ENCODE peak calls at places on chromosome 2, in six cellular contexts. P, L, O, V, Q and D are unnamed samples. For H3K36me3, the result is how much of the 10 kb centered on the place peaks cover.

GRCh38 chr2:187769437-187769836 is 215.2 kb upstream of the TFPI start:
- DNase-seq in V (no peak), O (no peak), Q (no peak), L (no peak), P (no peak), D (no peak)

GRCh38 chr2:20419007-20419576 is 27.8 kb upstream of the RHOB start:
- DNase-seq in L (no peak), Q (peak), V (no peak), O (no peak), P (no peak), D (no peak)

GRCh38 chr2:51158236-51158635 is 126.3 kb upstream of the NRXN1 start:
- DNase-seq in V (no peak), O (no peak), Q (no peak), L (no peak), P (no peak), D (no peak)

GRCh38 chr2:232838406-232838874 is 31.6 kb upstream of the SNORC start:
- DNase-seq in P (no peak), L (no peak), V (no peak), Q (no peak), O (no peak), D (no peak)

GRCh38 chr2:10352361-10352760 is 49.7 kb downstream of the HPCAL1 start:
- DNase-seq in L (no peak), Q (no peak), O (no peak), P (no peak), V (no peak), D (no peak)

GRCh38 chr2:113720167-113720566 is 36.3 kb downstream of the SLC35F5 start:
- DNase-seq in V (no peak), L (no peak), P (no peak), O (no peak), Q (no peak), D (no peak)

GRCh38 chr2:179233037-179233436 is 31.6 kb downstream of the SESTD1 start:
- DNase-seq in L (no peak), P (no peak), O (no peak), Q (no peak), V (no peak), D (no peak)

GRCh38 chr2:126779286-126779605 is 119.4 kb upstream of the TEX51 start:
- DNase-seq in Q (no peak), L (no peak), O (no peak), V (no peak), P (no peak), D (no peak)

GRCh38 chr2:118246726-118247125 is 158.5 kb downstream of the INSIG2 start:
- DNase-seq in O (no peak), Q (peak), P (no peak), V (peak), L (no peak), D (no peak)

GRCh38 chr2:223049356-223049755 is 2.6 kb upstream of the KCNE4 start:
- DNase-seq in Q (no peak), L (no peak), V (no peak), O (no peak), P (no peak), D (no peak)

GRCh38 chr2:185215497-185215896 is 523.1 kb upstream of the FSIP2 start:
- DNase-seq in Q (no peak), L (no peak), O (no peak), P (no peak), V (no peak), D (no peak)

GRCh38 chr2:86632672-86633071 is 9.0 kb upstream of the RNF103 start:
- DNase-seq in L (no peak), O (no peak), V (no peak), P (no peak), Q (no peak), D (no peak)

GRCh38 chr2:9690252-9690651 is 59.5 kb upstream of the YWHAQ start:
- DNase-seq in V (peak), P (no peak), L (no peak), O (no peak), Q (no peak), D (no peak)

GRCh38 chr2:203164311-203164935 is 74.4 kb upstream of the CYP20A1 start:
- DNase-seq in V (no peak), O (no peak), Q (no peak), L (no peak), P (no peak), D (peak)

GRCh38 chr2:134206573-134206972 is 47.3 kb upstream of the MGAT5 start:
- DNase-seq in O (no peak), P (no peak), V (peak), L (no peak), Q (no peak), D (no peak)

GRCh38 chr2:204089542-204089941 is 153.0 kb downstream of the ICOS start:
- DNase-seq in V (no peak), O (no peak), L (no peak), P (no peak), Q (no peak), D (no peak)

GRCh38 chr2:146523218-146523617 is 1321.6 kb upstream of the ACVR2A start:
- DNase-seq in Q (no peak), O (no peak), P (no peak), V (no peak), L (no peak), D (no peak)

GRCh38 chr2:165305391-165306096 is 66.3 kb downstream of the SCN2A start:
- DNase-seq in L (no peak), O (no peak), Q (no peak), V (no peak), P (no peak), D (no peak)

GRCh38 chr2:234967874-234968208 is 16.0 kb downstream of the SH3BP4 start:
- DNase-seq in P (no peak), Q (no peak), O (no peak), V (no peak), L (no peak), D (no peak)

GRCh38 chr2:232492236-232492848 is 4.7 kb upstream of the ECEL1 start:
- DNase-seq in L (no peak), O (no peak), Q (no peak), P (no peak), V (no peak), D (no peak)

GRCh38 chr2:147524912-147525311 is 319.9 kb upstream of the ACVR2A start:
- DNase-seq in P (no peak), L (no peak), O (no peak), V (no peak), Q (no peak), D (no peak)

GRCh38 chr2:222798528-222798927 is 62.3 kb upstream of the ACSL3 start:
- DNase-seq in O (no peak), Q (no peak), L (no peak), V (no peak), P (no peak), D (no peak)

GRCh38 chr2:190744041-190744440 is 95.2 kb downstream of the NAB1 start:
- DNase-seq in P (no peak), L (no peak), O (no peak), V (no peak), Q (no peak), D (no peak)

GRCh38 chr2:95121150-95121494 is 486 bp downstream of the MRPS5 start:
- DNase-seq in O (no peak), P (no peak), V (no peak), Q (no peak), L (peak), D (peak)

GRCh38 chr2:168286535-168286934 is 39.1 kb upstream of the STK39 start:
- DNase-seq in V (no peak), L (no peak), O (no peak), Q (no peak), P (peak), D (no peak)

DNA sequence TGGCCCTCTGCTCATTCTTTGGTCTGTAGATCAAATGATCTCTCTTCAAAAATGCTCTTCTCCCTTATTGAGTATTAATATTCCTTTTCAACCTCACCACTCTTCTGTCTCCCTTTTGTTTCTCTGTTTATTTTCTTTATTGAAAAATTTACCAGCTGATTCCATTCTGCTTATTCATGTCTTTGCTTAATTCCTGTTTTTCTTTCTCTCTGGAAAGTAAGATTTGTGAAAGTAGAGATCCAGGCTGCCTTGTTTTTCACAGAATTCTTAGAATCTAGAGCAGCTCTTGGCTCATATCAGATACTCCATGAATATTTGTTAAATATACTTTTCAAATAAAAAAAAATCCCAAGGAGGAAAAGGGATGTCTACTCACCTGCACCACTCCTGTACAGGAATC is 157.0 kb downstream of the DOCK10 start:
- DNase-seq in V (no peak), Q (no peak), P (no peak), O (no peak), L (no peak), D (no peak)
- H3K36me3 ChIP-seq in V (under half), Q (under half), P (under half), O (under half), L (under half), D (under half)

GRCh38 chr2:46800218-46800617 is 115.4 kb downstream of the MCFD2 start:
- DNase-seq in Q (no peak), V (no peak), P (no peak), O (no peak), L (peak), D (no peak)
- H3K4me3 ChIP-seq in Q (no peak), V (no peak), P (no peak), O (no peak), L (no peak), D (no peak)

GRCh38 chr2:172472441-172473051 is 45.2 kb downstream of the ITGA6 start:
- DNase-seq in L (no peak), Q (no peak), P (no peak), V (no peak), O (no peak), D (no peak)
- H3K36me3 ChIP-seq in L (under half), Q (under half), P (under half), V (under half), O (under half), D (under half)

GRCh38 chr2:26185954-26186353 is 13.1 kb downstream of the GAREM2 start:
- DNase-seq in O (no peak), P (no peak), L (no peak), V (no peak), Q (no peak), D (no peak)
- H3K4me3 ChIP-seq in O (no peak), P (no peak), L (no peak), V (peak), Q (peak), D (no peak)

GRCh38 chr2:128003463-128003862 is 24.4 kb downstream of the SAP130 start:
- DNase-seq in L (no peak), Q (no peak), P (no peak), O (no peak), V (no peak), D (no peak)
- H3K36me3 ChIP-seq in L (under half), Q (half or more), P (under half), O (under half), V (under half), D (under half)

GRCh38 chr2:142815375-142815774 is 62.1 kb upstream of the KYNU start:
- DNase-seq in O (no peak), V (no peak), Q (no peak), L (no peak), P (no peak), D (no peak)
- H3K4me3 ChIP-seq in O (no peak), V (no peak), Q (no peak), L (no peak), P (no peak), D (no peak)

GRCh38 chr2:99317156-99317872 is 16.3 kb upstream of the LYG1 start:
- DNase-seq in V (no peak), Q (no peak), O (no peak), L (no peak), P (no peak), D (no peak)
- H3K36me3 ChIP-seq in V (under half), Q (half or more), O (under half), L (under half), P (under half), D (under half)

DNA sequence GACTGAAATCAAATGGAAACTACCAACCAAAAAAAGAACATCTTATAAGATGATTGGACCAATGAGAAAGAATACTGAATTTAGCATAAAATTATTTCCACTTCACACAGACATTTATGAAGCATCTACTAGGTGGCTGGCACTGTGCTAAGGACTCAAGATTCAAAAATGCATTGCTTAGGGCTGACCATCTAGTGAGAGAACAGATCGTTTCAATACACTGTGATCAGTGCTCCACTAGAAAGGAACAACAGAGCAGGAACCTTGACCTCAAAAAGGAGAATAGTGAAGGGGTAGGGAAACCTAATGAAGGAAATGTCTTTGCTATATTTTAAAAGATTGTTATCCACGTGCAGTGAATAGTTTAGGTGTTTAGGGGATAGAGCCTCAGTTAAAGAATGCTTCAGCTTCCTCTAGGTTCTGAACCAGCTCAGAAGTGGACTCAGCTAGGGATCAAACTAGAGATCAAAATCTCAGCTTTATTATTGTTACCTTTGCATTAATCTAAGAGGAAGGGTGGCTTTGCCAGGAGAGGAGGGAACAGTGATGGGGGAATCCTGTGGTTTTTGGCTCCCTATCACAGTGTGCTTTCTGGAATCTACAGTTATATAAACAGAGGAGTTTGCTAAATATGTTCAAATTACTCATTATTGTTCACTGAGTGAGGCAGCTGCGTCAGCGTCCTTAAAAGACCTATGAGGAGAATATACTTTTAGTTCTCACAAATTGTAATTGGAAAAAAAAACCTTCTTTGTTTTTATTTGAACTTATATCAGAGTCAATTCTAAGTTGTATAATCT is 16.2 kb upstream of the BBS5 start:
- DNase-seq in L (no peak), Q (no peak), P (no peak), O (no peak), V (no peak), D (peak)
- H3K4me3 ChIP-seq in L (no peak), Q (no peak), P (no peak), O (no peak), V (no peak), D (no peak)

GRCh38 chr2:123434681-123435080 is 590.4 kb upstream of the CNTNAP5 start:
- DNase-seq in Q (no peak), L (no peak), O (no peak), V (no peak), P (no peak), D (no peak)

DNA sequence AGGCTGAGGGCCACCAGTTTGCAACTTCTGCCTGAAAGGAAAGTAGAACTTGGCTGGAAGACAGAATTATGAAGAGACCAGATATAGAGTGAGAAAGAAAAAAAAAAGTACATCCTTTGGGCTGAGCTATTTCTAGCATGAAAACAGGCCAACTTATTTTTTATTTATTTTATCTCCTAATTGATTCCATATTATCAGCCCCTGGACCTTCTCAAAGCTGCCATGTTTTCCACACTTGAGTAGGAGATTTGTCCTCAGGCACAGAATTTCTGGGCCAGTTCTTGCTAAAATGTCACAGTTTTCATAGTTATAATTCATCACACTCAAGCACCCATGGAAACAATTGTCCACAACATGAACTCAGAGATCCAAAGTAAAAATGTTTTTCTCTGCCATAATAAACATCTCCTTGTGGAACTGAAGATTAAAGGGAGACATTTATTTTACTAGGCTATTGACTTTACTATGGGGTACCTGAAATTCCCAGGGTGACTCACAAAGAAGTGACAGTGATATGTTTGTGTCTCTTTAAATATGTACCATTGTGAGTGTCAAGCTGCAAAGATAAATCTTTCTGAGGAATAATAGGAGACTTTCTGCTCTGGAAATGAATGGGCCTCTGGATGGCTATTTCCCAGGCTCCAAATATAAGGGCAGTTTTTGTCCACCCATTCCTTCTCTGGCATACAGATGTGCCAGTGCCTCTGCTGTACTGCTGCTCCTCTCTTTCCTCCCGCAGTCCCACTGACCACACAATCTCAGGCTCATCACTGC is 586.6 kb upstream of the CNTNAP5 start:
- DNase-seq in O (no peak), V (no peak), L (no peak), P (no peak), Q (no peak), D (no peak)
- H3K36me3 ChIP-seq in O (under half), V (under half), L (under half), P (under half), Q (under half), D (under half)

GRCh38 chr2:46480562-46480961 is 1.2 kb downstream of the TMEM247 start:
- DNase-seq in O (no peak), V (no peak), Q (no peak), P (no peak), L (no peak), D (no peak)

GRCh38 chr2:46479265-46479664 is at the start of gene TMEM247:
- DNase-seq in O (no peak), P (no peak), Q (no peak), V (no peak), L (no peak), D (no peak)

GRCh38 chr2:46482490-46482889 is 3.1 kb downstream of the TMEM247 start:
- DNase-seq in L (no peak), O (no peak), P (no peak), Q (no peak), V (no peak), D (no peak)

GRCh38 chr2:46485002-46485401 is 5.6 kb downstream of the TMEM247 start:
- DNase-seq in V (no peak), P (no peak), L (no peak), Q (no peak), O (no peak), D (no peak)

DNA sequence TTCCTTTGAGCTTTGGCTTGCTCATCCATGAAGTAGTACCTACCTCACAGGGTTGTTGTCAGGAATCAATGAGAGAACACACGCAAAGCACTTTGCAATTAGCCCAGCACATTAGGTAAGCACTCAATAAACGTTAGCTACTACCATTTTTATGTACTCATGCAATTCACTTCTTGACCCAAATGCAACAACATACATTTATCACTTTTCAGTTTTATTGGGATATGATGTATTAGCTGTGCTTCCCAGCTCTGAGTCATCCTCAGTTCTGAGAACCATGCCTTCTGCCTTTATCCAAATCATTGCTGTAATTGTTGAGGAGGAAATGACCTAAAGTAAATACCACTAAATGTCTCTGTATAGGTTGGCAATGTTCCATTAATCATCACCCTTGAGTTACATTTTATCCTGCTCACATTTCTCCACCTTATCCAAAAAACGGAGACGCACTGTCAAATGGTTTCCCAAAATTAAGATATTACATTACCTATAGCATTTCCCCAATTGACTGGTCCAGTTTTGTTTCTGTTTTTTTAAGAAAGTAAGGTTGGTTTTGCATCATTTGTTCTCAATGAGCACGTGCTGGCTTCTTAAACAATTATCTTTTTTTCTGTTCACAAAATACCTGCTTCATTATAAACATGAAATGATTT is 2.3 kb downstream of the TMEM247 start:
- DNase-seq in P (no peak), L (no peak), O (no peak), Q (no peak), V (no peak), D (peak)
- H3K4me3 ChIP-seq in P (no peak), L (no peak), O (no peak), Q (no peak), V (no peak), D (no peak)